ENCODE peak calls at places on chromosomes 12 and 14, in five cellular contexts. D is heart left ventricle, T is head of caudate nucleus, K is neural crest cell, Z is heart right ventricle. J is an unnamed sample.

GRCh38 chr12:47158792-47159191 is 79.0 kb upstream of the AMIGO2 start:
- DNase-seq in D (no peak), T (no peak), Z (no peak), K (no peak), J (no peak)

GRCh38 chr12:102659200-102659911 is 179.0 kb upstream of the IGF1 start:
- DNase-seq in D (no peak), Z (no peak), T (no peak), K (no peak), J (peak)

GRCh38 chr14:21347201-21347600 is 36.6 kb downstream of the SUPT16H start:
- DNase-seq in Z (no peak), K (no peak), D (no peak), T (no peak), J (no peak)

GRCh38 chr14:51928568-51928967 is 60.8 kb upstream of the RTRAF start:
- DNase-seq in Z (no peak), T (no peak), D (no peak), K (no peak), J (no peak)

GRCh38 chr14:89415139-89415538 is 1.9 kb downstream of the FOXN3 start:
- DNase-seq in T (no peak), K (no peak), D (no peak), Z (no peak), J (no peak)

GRCh38 chr14:105931808-105932483 is 405.6 kb downstream of the TMEM121 start:
- DNase-seq in D (no peak), K (no peak), T (no peak), Z (no peak), J (no peak)

GRCh38 chr12:94674835-94675234 is 24.5 kb upstream of the TMCC3 start:
- DNase-seq in K (no peak), Z (no peak), D (peak), T (no peak), J (no peak)

GRCh38 chr12:116303076-116303465 is 25.6 kb upstream of the MED13L start:
- DNase-seq in Z (no peak), K (no peak), D (no peak), T (no peak), J (no peak)

GRCh38 chr14:56137842-56138241 is 19.6 kb downstream of the PELI2 start:
- DNase-seq in D (no peak), T (no peak), K (no peak), Z (no peak), J (no peak)

GRCh38 chr12:21823581-21823980 is 49.1 kb upstream of the KCNJ8 start:
- DNase-seq in T (peak), D (peak), K (no peak), Z (peak), J (no peak)

GRCh38 chr14:51922624-51923023 is 62.2 kb downstream of the GNG2 start:
- DNase-seq in D (peak), K (peak), T (peak), Z (no peak), J (no peak)

GRCh38 chr14:30214456-30215090 is 286.9 kb upstream of the PRKD1 start:
- DNase-seq in D (no peak), T (no peak), Z (no peak), K (peak), J (peak)

J was measured in SJCRH30.